ENCODE peak calls at places on chromosome X, in seven cellular contexts. W, R, P, U, O, L and Q are unnamed samples.

GRCh38 chrX:12970691-12971202 is 4.2 kb upstream of the TMSB4X start:
- DNase-seq in L (peak), W (no peak), P (no peak), U (no peak), R (no peak), O (no peak), Q (no peak)

GRCh38 chrX:9443327-9443726 is 21.5 kb upstream of the TBL1X start:
- DNase-seq in O (no peak), P (no peak), W (no peak), R (no peak), U (no peak), L (no peak), Q (no peak)

GRCh38 chrX:133403984-133404383 is 11.3 kb downstream of the GPC4 start:
- DNase-seq in W (no peak), L (no peak), P (no peak), R (no peak), O (no peak), U (no peak), Q (no peak)

GRCh38 chrX:16882188-16882587 is 12.0 kb upstream of the RBBP7 start:
- DNase-seq in O (no peak), U (no peak), W (peak), P (no peak), R (no peak), L (no peak), Q (peak)

GRCh38 chrX:30005821-30006220 is 209.5 kb upstream of the MAGEB2 start:
- DNase-seq in U (no peak), L (no peak), O (no peak), W (no peak), P (no peak), R (no peak), Q (no peak)

GRCh38 chrX:153700967-153701366 is 13.2 kb downstream of the SLC6A8 start:
- DNase-seq in P (no peak), U (no peak), R (no peak), O (no peak), W (no peak), L (no peak), Q (no peak)

GRCh38 chrX:100819534-100819836 is 706 bp upstream of the CSTF2 start:
- DNase-seq in O (no peak), L (no peak), U (no peak), R (no peak), P (no peak), W (no peak), Q (peak)

GRCh38 chrX:100880368-100880767 is 6.2 kb upstream of the NOX1 start:
- DNase-seq in W (no peak), L (no peak), P (no peak), U (no peak), O (no peak), R (no peak), Q (no peak)

GRCh38 chrX:71927040-71927439 is 16.4 kb downstream of the NHSL2 start:
- DNase-seq in R (no peak), W (no peak), U (no peak), P (no peak), L (no peak), O (no peak), Q (no peak)

GRCh38 chrX:80511969-80512760 is 91.9 kb downstream of the TENT5D start:
- DNase-seq in L (no peak), R (no peak), W (no peak), O (no peak), P (peak), U (no peak), Q (no peak)

GRCh38 chrX:149522914-149523313 is 17.8 kb upstream of the IDS start:
- DNase-seq in O (no peak), W (peak), P (no peak), R (no peak), U (no peak), L (no peak), Q (no peak)

GRCh38 chrX:98480606-98481005 is 1596.9 kb downstream of the RPA4 start:
- DNase-seq in O (no peak), W (no peak), U (no peak), P (no peak), R (no peak), L (no peak), Q (no peak)

GRCh38 chrX:117972681-117973080 is 143.9 kb downstream of the KLHL13 start:
- DNase-seq in R (no peak), L (no peak), O (no peak), P (no peak), U (no peak), W (no peak), Q (no peak)

GRCh38 chrX:35442421-35442820 is 355.7 kb upstream of the MAGEB16 start:
- DNase-seq in O (no peak), P (no peak), W (no peak), R (no peak), U (no peak), L (no peak), Q (no peak)

GRCh38 chrX:21723814-21724213 is 34.1 kb downstream of the SMPX start:
- DNase-seq in U (no peak), R (no peak), L (no peak), O (no peak), P (no peak), W (no peak), Q (no peak)

GRCh38 chrX:106168107-106168506 is at the start of gene PWWP3B:
- DNase-seq in W (no peak), O (no peak), U (no peak), P (no peak), R (no peak), L (no peak), Q (no peak)

GRCh38 chrX:85024044-85024443 is 20.4 kb downstream of the APOOL start:
- DNase-seq in O (no peak), R (no peak), W (no peak), U (no peak), P (no peak), L (no peak), Q (no peak)